ENCODE peak calls at places on chromosomes 7 and 10, in ten cellular contexts. S is AG08395; J is DMS 273 treated with DMSO at 0.1 percent for 48 hours; I is left cardiac atrium; O is T-cell; D is RPMI8226; A is NCI-H1105; C is A673; L is NCI-H2081; V is activated CD4-positive, alpha-beta T cell treated with anti-CD3 and anti-CD28 coated beads for 48 hours. Q is an unnamed sample.

GRCh38 chr7:106313456-106313891 is 28.7 kb upstream of the NAMPT start:
- DNase-seq in S (peak; percentile 62), J (no peak), I (no peak), O (no peak), D (no peak), A (no peak), C (no peak), L (no peak), V (no peak), Q (no peak)

GRCh38 chr10:127148066-127148932 is 48.1 kb downstream of the INSYN2A start:
- DNase-seq in S (peak; percentile 70), J (no peak), I (no peak), O (no peak), D (peak; percentile 15), A (no peak), C (peak; percentile 80), L (no peak), V (no peak), Q (no peak)

GRCh38 chr10:122475130-122475529 is 13.8 kb downstream of the HTRA1 start:
- DNase-seq in S (peak; percentile 44), J (no peak), I (peak; percentile 87), O (no peak), D (no peak), A (no peak), C (no peak), L (no peak), V (no peak), Q (no peak)

GRCh38 chr10:125363776-125364175 is 203.4 kb upstream of the CTBP2 start:
- DNase-seq in S (no peak), J (no peak), I (no peak), O (no peak), D (no peak), A (no peak), C (no peak), L (no peak), V (no peak), Q (no peak)

GRCh38 chr7:23765943-23766342 is 55.9 kb downstream of the STK31 start:
- DNase-seq in S (no peak), J (no peak), I (no peak), O (no peak), D (no peak), A (no peak), C (no peak), L (no peak), V (no peak), Q (no peak)

GRCh38 chr7:98352621-98353020 is 48.3 kb downstream of the BAIAP2L1 start:
- DNase-seq in S (peak; percentile 72), J (peak; percentile 36), I (no peak), O (no peak), D (no peak), A (no peak), C (no peak), L (peak; percentile 60), V (no peak), Q (no peak)

GRCh38 chr7:101294039-101294831 is 27.4 kb downstream of the IFT22 start:
- DNase-seq in S (no peak), J (no peak), I (no peak), O (no peak), D (no peak), A (no peak), C (no peak), L (no peak), V (no peak), Q (peak; percentile 85)

GRCh38 chr7:33590902-33591301 is 314.4 kb upstream of the BMPER start:
- DNase-seq in S (no peak), J (no peak), I (no peak), O (no peak), D (no peak), A (no peak), C (no peak), L (no peak), V (no peak), Q (no peak)

GRCh38 chr7:128672927-128673517 is 930 bp downstream of the GARIN1A start:
- DNase-seq in S (no peak), J (no peak), I (no peak), O (no peak), D (peak; percentile 53), A (no peak), C (peak; percentile 25), L (no peak), V (peak; percentile 38), Q (peak; percentile 70)

GRCh38 chr10:131172433-131172832 is 139.1 kb downstream of the TCERG1L start:
- DNase-seq in S (no peak), J (no peak), I (no peak), O (no peak), D (no peak), A (no peak), C (no peak), L (no peak), V (no peak), Q (no peak)

GRCh38 chr7:29588900-29589696 is 25.5 kb downstream of the PRR15 start:
- DNase-seq in S (peak; percentile 65), J (peak; percentile 44), I (no peak), O (no peak), D (peak; percentile 78), A (peak; percentile 18), C (peak; percentile 60), L (peak; percentile 46), V (peak; percentile 42), Q (peak; percentile 64)

GRCh38 chr10:60290558-60290957 is 99.1 kb downstream of the ANK3 start:
- DNase-seq in S (no peak), J (no peak), I (no peak), O (no peak), D (no peak), A (no peak), C (no peak), L (no peak), V (no peak), Q (no peak)

GRCh38 chr7:26930201-26930600 is 65.8 kb upstream of the SKAP2 start:
- DNase-seq in S (peak; percentile 6), J (no peak), I (no peak), O (no peak), D (no peak), A (no peak), C (no peak), L (no peak), V (no peak), Q (no peak)

GRCh38 chr7:137454169-137455166 is 110.9 kb upstream of the PTN start:
- DNase-seq in S (peak; percentile 54), J (no peak), I (peak; percentile 37), O (no peak), D (peak; percentile 59), A (peak; percentile 25), C (peak; percentile 59), L (peak; percentile 51), V (no peak), Q (no peak)

GRCh38 chr7:150874401-150875198 is 22.3 kb downstream of the AOC1 start:
- DNase-seq in S (no peak), J (no peak), I (no peak), O (no peak), D (no peak), A (no peak), C (no peak), L (no peak), V (no peak), Q (no peak)

GRCh38 chr7:31729195-31729804 is 42.3 kb downstream of the PPP1R17 start:
- DNase-seq in S (no peak), J (no peak), I (no peak), O (no peak), D (no peak), A (no peak), C (peak; percentile 14), L (no peak), V (no peak), Q (no peak)

GRCh38 chr10:8056891-8057331 is 2.4 kb downstream of the GATA3 start:
- DNase-seq in S (no peak), J (no peak), I (no peak), O (no peak), D (no peak), A (no peak), C (no peak), L (no peak), V (peak; percentile 71), Q (no peak)

GRCh38 chr7:129517931-129518330 is 15.6 kb downstream of the SMKR1 start:
- DNase-seq in S (no peak), J (no peak), I (no peak), O (no peak), D (no peak), A (no peak), C (no peak), L (no peak), V (no peak), Q (no peak)